ENCODE peak calls at places on chromosome 3, in ten cellular contexts. L, I, E, V, A, Z, F, H, B and O are unnamed samples. For H3K9me3, the result is how much of the 10 kb centered on the place peaks cover.

GRCh38 chr3:4979401-4980228 is at the start of gene BHLHE40:
- DNase-seq in L (peak), I (no peak), E (no peak), V (no peak), A (peak), Z (no peak), F (peak), H (no peak), B (peak), O (peak)

GRCh38 chr3:114308830-114309229 is 15.0 kb downstream of the TIGIT start:
- DNase-seq in L (no peak), I (no peak), E (no peak), V (no peak), A (no peak), Z (peak), F (no peak), H (no peak), B (no peak), O (no peak)

GRCh38 chr3:161066926-161067325 is 38.2 kb downstream of the B3GALNT1 start:
- DNase-seq in L (no peak), I (no peak), E (no peak), V (no peak), A (no peak), Z (no peak), F (no peak), H (no peak), B (no peak), O (no peak)

GRCh38 chr3:110612045-110612444 is 459.6 kb upstream of the NECTIN3 start:
- DNase-seq in L (peak), I (no peak), E (no peak), V (no peak), A (no peak), Z (no peak), F (no peak), H (no peak), B (no peak), O (no peak)

GRCh38 chr3:38549486-38549885 is 53.3 kb downstream of the EXOG start:
- DNase-seq in L (no peak), I (peak), E (no peak), V (no peak), A (peak), Z (no peak), F (no peak), H (peak), B (no peak), O (no peak)

GRCh38 chr3:182567666-182568065 is 225.6 kb upstream of the ATP11B start:
- DNase-seq in L (no peak), I (peak), E (no peak), V (no peak), A (no peak), Z (no peak), F (no peak), H (no peak), B (no peak), O (peak)

GRCh38 chr3:185677146-185677829 is 91.2 kb downstream of the SENP2 start:
- DNase-seq in L (peak), I (peak), E (peak), V (peak), A (no peak), Z (no peak), F (no peak), H (no peak), B (no peak), O (peak)

GRCh38 chr3:129872107-129872506 is 21.4 kb downstream of the TMCC1 start:
- DNase-seq in L (no peak), I (no peak), E (no peak), V (no peak), A (no peak), Z (no peak), F (no peak), H (no peak), B (no peak), O (no peak)

GRCh38 chr3:5017953-5018531 is 38.8 kb downstream of the BHLHE40 start:
- DNase-seq in L (no peak), I (peak), E (no peak), V (peak), A (peak), Z (no peak), F (peak), H (peak), B (peak), O (peak)

GRCh38 chr3:105503191-105503593 is 136.5 kb downstream of the ALCAM start:
- DNase-seq in L (no peak), I (no peak), E (no peak), V (no peak), A (no peak), Z (no peak), F (no peak), H (no peak), B (no peak), O (no peak)

GRCh38 chr3:146390967-146391366 is 78.4 kb downstream of the PLSCR2 start:
- DNase-seq in L (peak), I (no peak), E (no peak), V (no peak), A (peak), Z (no peak), F (no peak), H (no peak), B (no peak), O (no peak)

GRCh38 chr3:115784739-115785571 is 161.6 kb downstream of the GAP43 start:
- DNase-seq in L (peak), I (peak), E (peak), V (peak), A (no peak), Z (no peak), F (no peak), H (no peak), B (no peak), O (no peak)

GRCh38 chr3:168249048-168249538 is 153.4 kb upstream of the GOLIM4 start:
- DNase-seq in L (peak), I (no peak), E (no peak), V (peak), A (no peak), Z (no peak), F (peak), H (no peak), B (no peak), O (no peak)

GRCh38 chr3:104523136-104523535 is 843.6 kb upstream of the ALCAM start:
- DNase-seq in L (no peak), I (no peak), E (no peak), V (no peak), A (no peak), Z (no peak), F (no peak), H (no peak), B (no peak), O (no peak)

GRCh38 chr3:150956376-150956775 is 16.2 kb downstream of the CLRN1 start:
- DNase-seq in L (no peak), I (no peak), E (no peak), V (peak), A (no peak), Z (no peak), F (no peak), H (no peak), B (no peak), O (no peak)

GRCh38 chr3:188950832-188951489 is 220.8 kb upstream of the TPRG1 start:
- DNase-seq in L (peak), I (no peak), E (no peak), V (peak), A (peak), Z (no peak), F (peak), H (peak), B (peak), O (no peak)

GRCh38 chr3:9110316-9110715 is 139.1 kb downstream of the SRGAP3 start:
- DNase-seq in L (no peak), I (no peak), E (no peak), V (no peak), A (no peak), Z (no peak), F (no peak), H (no peak), B (no peak), O (no peak)

GRCh38 chr3:166510382-166510781 is 673.2 kb upstream of the BCHE start:
- DNase-seq in L (no peak), I (peak), E (no peak), V (no peak), A (no peak), Z (no peak), F (no peak), H (no peak), B (no peak), O (peak)
- H3K9me3 ChIP-seq in L (under half), I (under half), E (under half), V (under half), A (under half), Z (under half), F (under half), H (under half), B (under half), O (under half)

GRCh38 chr3:31979006-31979697 is 1.9 kb downstream of the OSBPL10 start:
- DNase-seq in L (peak), I (no peak), E (no peak), V (no peak), A (no peak), Z (no peak), F (no peak), H (no peak), B (no peak), O (no peak)
- H3K4me3 ChIP-seq in L (peak), I (peak), E (peak), V (peak), A (no peak), Z (no peak), F (no peak), H (peak), B (no peak), O (peak)

GRCh38 chr3:76582632-76583378 is 457.1 kb upstream of the ROBO2 start:
- DNase-seq in L (no peak), I (no peak), E (no peak), V (peak), A (no peak), Z (no peak), F (no peak), H (no peak), B (no peak), O (no peak)

GRCh38 chr3:76576201-76576600 is 463.7 kb upstream of the ROBO2 start:
- DNase-seq in L (no peak), I (no peak), E (no peak), V (no peak), A (no peak), Z (no peak), F (no peak), H (no peak), B (no peak), O (no peak)

GRCh38 chr3:76585794-76586392 is 454.0 kb upstream of the ROBO2 start:
- DNase-seq in L (no peak), I (no peak), E (no peak), V (peak), A (no peak), Z (no peak), F (no peak), H (no peak), B (no peak), O (peak)

GRCh38 chr3:76586471-76586870 is 453.4 kb upstream of the ROBO2 start:
- DNase-seq in L (no peak), I (no peak), E (no peak), V (no peak), A (no peak), Z (no peak), F (no peak), H (no peak), B (no peak), O (no peak)

GRCh38 chr3:76582098-76582497 is 457.8 kb upstream of the ROBO2 start:
- DNase-seq in L (no peak), I (no peak), E (no peak), V (no peak), A (no peak), Z (no peak), F (no peak), H (no peak), B (no peak), O (no peak)
- H3K9me3 ChIP-seq in L (under half), I (under half), E (under half), V (under half), A (under half), Z (under half), F (under half), H (under half), B (under half), O (under half)

GRCh38 chr3:74613566-74613965 is 893 bp downstream of the CNTN3 start:
- DNase-seq in L (no peak), I (no peak), E (no peak), V (no peak), A (no peak), Z (no peak), F (no peak), H (peak), B (no peak), O (peak)
- H3K4me3 ChIP-seq in L (no peak), I (peak), E (no peak), V (no peak), A (peak), Z (no peak), F (peak), H (peak), B (peak), O (peak)

DNA sequence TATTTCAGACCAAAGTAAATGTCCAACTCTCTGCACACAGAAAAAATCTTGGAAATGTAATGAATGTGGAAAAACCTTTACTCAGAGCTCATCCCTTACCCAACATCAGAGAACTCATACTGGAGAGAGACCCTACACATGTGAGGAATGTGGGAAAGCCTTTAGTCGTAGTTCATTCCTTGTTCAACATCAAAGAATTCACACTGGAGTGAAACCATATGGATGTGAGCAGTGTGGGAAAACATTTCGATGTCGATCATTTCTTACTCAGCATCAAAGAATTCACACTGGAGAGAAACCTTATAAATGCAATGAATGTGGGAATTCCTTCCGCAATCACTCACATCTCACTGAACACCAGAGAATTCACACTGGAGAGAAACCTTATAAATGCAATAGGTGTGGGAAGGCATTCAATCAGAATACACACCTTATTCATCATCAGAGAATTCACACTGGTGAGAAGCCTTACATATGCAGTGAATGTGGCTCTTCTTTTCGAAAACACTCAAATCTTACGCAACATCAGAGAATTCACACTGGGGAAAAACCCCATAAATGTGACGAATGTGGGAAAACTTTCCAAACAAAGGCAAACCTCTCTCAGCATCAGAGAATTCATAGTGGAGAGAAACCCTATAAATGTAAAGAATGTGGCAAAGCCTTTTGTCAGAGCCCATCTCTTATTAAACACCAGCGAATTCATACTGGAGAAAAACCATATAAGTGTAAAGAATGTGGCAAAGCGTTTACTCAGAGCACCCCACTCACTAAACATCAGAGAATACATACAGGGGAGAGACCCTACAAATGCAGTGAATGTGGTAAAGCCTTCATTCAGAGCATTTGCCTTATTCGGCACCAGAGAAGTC is 8.0 kb upstream of the ZNF501 start:
- DNase-seq in L (no peak), I (no peak), E (no peak), V (no peak), A (no peak), Z (no peak), F (no peak), H (no peak), B (no peak), O (no peak)
- H3K9me3 ChIP-seq in L (under half), I (half or more), E (under half), V (half or more), A (half or more), Z (half or more), F (half or more), H (half or more), B (half or more), O (under half)

DNA sequence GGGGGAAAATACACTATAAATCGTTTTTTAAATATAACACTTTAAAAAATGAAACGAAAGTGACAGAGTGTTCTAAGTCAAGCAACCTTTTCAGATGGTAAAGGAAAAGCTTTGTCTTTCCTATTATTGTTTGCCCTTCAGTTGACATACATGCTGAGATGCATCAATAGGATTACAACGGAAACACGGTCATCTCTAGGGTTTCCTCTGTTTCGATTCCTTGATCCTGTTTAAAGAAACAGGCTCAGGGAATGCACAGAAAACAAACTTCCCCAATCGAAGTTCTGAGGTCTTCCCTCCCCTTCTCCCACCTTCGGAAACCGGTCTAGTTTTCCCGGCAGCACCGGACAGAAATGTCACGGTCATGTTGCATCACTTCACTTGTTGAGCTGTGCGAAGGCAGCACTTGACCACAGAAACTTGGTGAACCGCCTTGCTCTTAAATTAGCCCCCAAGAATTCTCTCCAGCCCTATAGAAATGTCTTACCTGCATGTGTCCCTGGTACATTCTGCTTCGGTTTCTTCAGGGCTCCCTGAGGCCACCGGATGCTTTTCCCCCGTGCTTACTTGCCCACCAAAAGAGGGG is 552 bp downstream of the PEX5L start:
- DNase-seq in L (no peak), I (no peak), E (no peak), V (no peak), A (no peak), Z (no peak), F (no peak), H (no peak), B (no peak), O (peak)
- H3K4me3 ChIP-seq in L (no peak), I (peak), E (no peak), V (peak), A (no peak), Z (no peak), F (no peak), H (peak), B (no peak), O (peak)

GRCh38 chr3:120332646-120333045 is 16.5 kb downstream of the LRRC58 start:
- DNase-seq in L (no peak), I (no peak), E (no peak), V (no peak), A (no peak), Z (no peak), F (no peak), H (no peak), B (no peak), O (no peak)

GRCh38 chr3:120344349-120344748 is 4.8 kb downstream of the LRRC58 start:
- DNase-seq in L (no peak), I (no peak), E (no peak), V (peak), A (no peak), Z (no peak), F (no peak), H (no peak), B (no peak), O (no peak)

GRCh38 chr3:120339362-120339761 is 9.8 kb downstream of the LRRC58 start:
- DNase-seq in L (no peak), I (no peak), E (no peak), V (no peak), A (no peak), Z (no peak), F (no peak), H (no peak), B (no peak), O (no peak)

GRCh38 chr3:120341658-120342346 is 7.4 kb downstream of the LRRC58 start:
- DNase-seq in L (no peak), I (peak), E (no peak), V (no peak), A (no peak), Z (no peak), F (no peak), H (no peak), B (no peak), O (peak)

GRCh38 chr3:120338517-120338916 is 10.6 kb downstream of the LRRC58 start:
- DNase-seq in L (no peak), I (no peak), E (no peak), V (no peak), A (no peak), Z (no peak), F (no peak), H (no peak), B (no peak), O (no peak)
- H3K9me3 ChIP-seq in L (under half), I (under half), E (under half), V (under half), A (under half), Z (under half), F (under half), H (under half), B (under half), O (under half)

GRCh38 chr3:69738291-69738690 is 973 bp upstream of the MITF start:
- DNase-seq in L (peak), I (no peak), E (no peak), V (peak), A (no peak), Z (no peak), F (no peak), H (no peak), B (no peak), O (peak)
- H3K4me3 ChIP-seq in L (peak), I (peak), E (peak), V (peak), A (peak), Z (no peak), F (peak), H (peak), B (peak), O (peak)